ENCODE peak calls at places on chromosomes 6 and 20, in nine cellular contexts. G is SW480; Q is endothelial cell of umbilical vein; C is activated CD4-positive, alpha-beta T cell treated with anti-CD3 and anti-CD28 coated beads, Interleukin-2, amount 10 ng/mL, durations not matched to agents 7 days and 5 days; W is AML-193; K is stimulated activated CD4-positive, alpha-beta T cell treated with anti-CD3 and anti-CD28 coated beads, Interleukin-15, amount 100 ng/mL, for 1 hour; T is GM13977; I is activated CD4-positive, alpha-beta memory T cell treated with anti-CD3 and anti-CD28 coated beads for 36 hours; U is neural crest cell. F is an unnamed sample.

GRCh38 chr20:11180186-11180585 is 506.4 kb upstream of the JAG1 start:
- DNase-seq in Q (peak), G (peak), I (no peak), U (no peak), W (no peak), K (no peak), C (no peak), T (no peak), F (peak)

GRCh38 chr6:31321820-31322219 is 35.2 kb downstream of the HLA-B start:
- DNase-seq in Q (no peak), U (no peak), K (no peak), I (peak), W (no peak), C (no peak), G (no peak), T (no peak), F (no peak)

GRCh38 chr6:152984387-152984872 is 1.6 kb upstream of the FBXO5 start:
- DNase-seq in C (no peak), G (no peak), I (no peak), Q (no peak), W (no peak), T (peak), U (no peak), K (no peak), F (no peak)

GRCh38 chr20:50629675-50630055 is 61.7 kb downstream of the RIPOR3 start:
- DNase-seq in W (no peak), U (no peak), K (no peak), T (no peak), C (no peak), G (no peak), Q (no peak), I (no peak), F (no peak)

GRCh38 chr6:28810655-28811053 is 113.1 kb downstream of the TRIM27 start:
- DNase-seq in T (no peak), I (no peak), C (no peak), Q (no peak), G (no peak), W (no peak), U (no peak), K (no peak), F (no peak)

GRCh38 chr6:55758156-55758942 is 117.0 kb downstream of the BMP5 start:
- DNase-seq in U (no peak), C (no peak), G (no peak), T (no peak), I (no peak), Q (peak), K (no peak), W (peak), F (peak)

GRCh38 chr20:10096790-10097189 is 62.0 kb downstream of the ANKEF1 start:
- DNase-seq in G (no peak), T (no peak), W (no peak), U (no peak), Q (no peak), I (no peak), K (no peak), C (no peak), F (no peak)

GRCh38 chr20:25437153-25437581 is 29.7 kb downstream of the GINS1 start:
- DNase-seq in T (no peak), Q (no peak), W (no peak), I (no peak), C (no peak), K (no peak), G (peak), U (no peak), F (no peak)

GRCh38 chr6:134002821-134003220 is 49.6 kb downstream of the SLC2A12 start:
- DNase-seq in C (no peak), Q (no peak), K (no peak), I (no peak), U (no peak), T (no peak), G (peak), W (no peak), F (no peak)

GRCh38 chr20:63177785-63178444 is 38.0 kb downstream of the YTHDF1 start:
- DNase-seq in T (no peak), C (no peak), U (peak), K (no peak), Q (no peak), W (no peak), I (no peak), G (no peak), F (no peak)

GRCh38 chr6:14129572-14129971 is 12.0 kb downstream of the CD83 start:
- DNase-seq in W (peak), K (no peak), T (peak), C (peak), G (peak), I (peak), Q (peak), U (peak), F (peak)

GRCh38 chr20:33394718-33395117 is 6.6 kb downstream of the CDK5RAP1 start:
- DNase-seq in T (no peak), Q (peak), I (no peak), G (no peak), C (no peak), W (no peak), U (no peak), K (no peak), F (peak)

GRCh38 chr6:163962627-163963117 is 548.2 kb downstream of the QKI start:
- DNase-seq in T (no peak), Q (no peak), I (no peak), G (no peak), C (no peak), W (no peak), U (no peak), K (no peak), F (no peak)

GRCh38 chr6:46832816-46833215 is 39.6 kb downstream of the MEP1A start:
- DNase-seq in W (no peak), Q (no peak), T (no peak), U (no peak), I (no peak), K (no peak), C (no peak), G (no peak), F (no peak)

GRCh38 chr6:41449399-41450245 is 96.6 kb upstream of the FOXP4 start:
- DNase-seq in U (no peak), Q (no peak), G (peak), I (no peak), K (no peak), T (no peak), C (no peak), W (no peak), F (no peak)

GRCh38 chr6:127090051-127090450 is 28.4 kb upstream of the RSPO3 start:
- DNase-seq in W (no peak), K (no peak), Q (no peak), I (no peak), C (no peak), T (no peak), U (no peak), G (no peak), F (no peak)

GRCh38 chr20:58945967-58946631 is 35.0 kb upstream of the NELFCD start:
- DNase-seq in T (no peak), U (no peak), W (no peak), G (no peak), K (no peak), C (no peak), Q (no peak), I (no peak), F (no peak)

GRCh38 chr20:36975085-36975829 is 23.7 kb upstream of the SAMHD1 start:
- DNase-seq in W (peak), I (peak), T (no peak), U (no peak), C (peak), G (peak), Q (no peak), K (peak), F (no peak)

GRCh38 chr6:118403036-118403435 is 145.1 kb upstream of the PLN start:
- DNase-seq in Q (no peak), W (no peak), T (no peak), G (no peak), I (no peak), K (no peak), C (no peak), U (no peak), F (no peak)

GRCh38 chr20:20503788-20504528 is 136.1 kb downstream of the INSM1 start:
- DNase-seq in Q (no peak), I (no peak), U (no peak), W (no peak), T (no peak), G (no peak), C (no peak), K (no peak), F (no peak)

GRCh38 chr6:17204548-17204947 is 76.6 kb upstream of the RBM24 start:
- DNase-seq in W (no peak), Q (no peak), C (no peak), U (no peak), T (no peak), K (no peak), G (no peak), I (no peak), F (no peak)

GRCh38 chr6:85680388-85680787 is 37.7 kb upstream of the SYNCRIP start:
- DNase-seq in W (peak), U (no peak), K (no peak), I (no peak), G (no peak), C (no peak), Q (no peak), T (no peak), F (no peak)

GRCh38 chr20:62010551-62011402 is 54.9 kb downstream of the TAF4 start:
- DNase-seq in G (peak), K (peak), C (peak), W (peak), I (peak), U (peak), T (peak), Q (peak), F (peak)

GRCh38 chr6:149834513-149835481 is 29.4 kb downstream of the LRP11 start:
- DNase-seq in U (peak), G (peak), W (peak), Q (peak), K (peak), C (peak), T (peak), I (peak), F (peak)

GRCh38 chr6:35260642-35261570 is 1.4 kb downstream of the ZNF76 start:
- DNase-seq in W (no peak), K (no peak), Q (no peak), C (no peak), G (no peak), T (no peak), I (no peak), U (no peak), F (no peak)

GRCh38 chr20:61739832-61740118 is 325.9 kb downstream of the TAF4 start:
- DNase-seq in I (no peak), U (no peak), K (no peak), Q (no peak), G (no peak), W (no peak), T (no peak), C (no peak), F (no peak)

GRCh38 chr6:46419576-46420002 is 71.7 kb downstream of the RCAN2 start:
- DNase-seq in G (peak), K (no peak), W (peak), U (peak), C (peak), Q (peak), I (peak), T (peak), F (peak)

GRCh38 chr20:51995551-51995951 is 193.2 kb upstream of the SALL4 start:
- DNase-seq in T (no peak), U (no peak), I (no peak), C (no peak), G (no peak), Q (peak), W (no peak), K (no peak), F (peak)

GRCh38 chr20:48574383-48574782 is 253.4 kb downstream of the PREX1 start:
- DNase-seq in I (no peak), T (no peak), W (no peak), Q (no peak), C (no peak), U (no peak), G (peak), K (no peak), F (peak)

GRCh38 chr6:73413102-73413501 is 18.5 kb downstream of the DDX43 start:
- DNase-seq in I (no peak), W (no peak), U (no peak), Q (no peak), T (no peak), G (no peak), C (no peak), K (no peak), F (no peak)

GRCh38 chr20:19921349-19921793 is 95.8 kb upstream of the NAA20 start:
- DNase-seq in C (no peak), W (no peak), Q (no peak), U (no peak), I (no peak), K (no peak), G (no peak), T (no peak), F (no peak)

GRCh38 chr6:30981942-30982772 is 1.4 kb upstream of the MUC21 start:
- DNase-seq in I (no peak), K (no peak), G (peak), T (no peak), W (no peak), Q (peak), U (no peak), C (no peak), F (peak)

GRCh38 chr6:149271348-149272340 is 45.9 kb upstream of the TAB2 start:
- DNase-seq in G (no peak), W (peak), T (peak), K (peak), I (peak), U (no peak), Q (no peak), C (peak), F (no peak)

GRCh38 chr6:39157511-39157910 is 42.5 kb upstream of the SAYSD1 start:
- DNase-seq in K (no peak), C (no peak), U (no peak), W (no peak), T (no peak), G (no peak), I (no peak), Q (no peak), F (no peak)

GRCh38 chr6:129842137-129842536 is 19.0 kb downstream of the TMEM244 start:
- DNase-seq in W (no peak), K (no peak), U (no peak), T (no peak), C (no peak), G (no peak), I (no peak), Q (no peak), F (no peak)

GRCh38 chr6:53790886-53791285 is 3.9 kb upstream of the LRRC1 start:
- DNase-seq in C (no peak), K (no peak), U (no peak), T (no peak), W (no peak), G (no peak), Q (no peak), I (no peak), F (peak)

GRCh38 chr6:119484598-119484997 is 135.0 kb upstream of the MAN1A1 start:
- DNase-seq in U (no peak), G (no peak), K (no peak), T (no peak), I (no peak), W (no peak), C (no peak), Q (no peak), F (no peak)